ENCODE peak calls at places on chromosome 13, in seven cellular contexts. S is effector CD4-positive, alpha-beta T cell; M is fibroblast of pulmonary artery; X is AG08396; L is activated CD4-positive, alpha-beta T cell treated with anti-CD3 and anti-CD28 coated beads, Interleukin-2, amount 10 ng/mL, durations not matched to agents 7 days and 5 days; J is midbrain; Q is stimulated activated CD8-positive, alpha-beta memory T cell treated with anti-CD3 and anti-CD28 coated beads, Interleukin-7, amount 100 ng/mL, for 1 hour. N is an unnamed sample.

GRCh38 chr13:76307157-76307556 is 579.0 kb downstream of the KCTD12 start:
- DNase-seq in S (no peak), M (peak), X (peak), L (no peak), J (no peak), Q (no peak), N (no peak)

GRCh38 chr13:51068501-51068900 is 42.6 kb downstream of the C13orf42 start:
- DNase-seq in S (no peak), M (no peak), X (no peak), L (no peak), J (no peak), Q (no peak), N (no peak)

GRCh38 chr13:46010148-46010547 is 42.4 kb downstream of the ZC3H13 start:
- DNase-seq in S (no peak), M (peak), X (no peak), L (no peak), J (no peak), Q (no peak), N (peak)

GRCh38 chr13:41811588-41812021 is 149.3 kb downstream of the VWA8 start:
- DNase-seq in S (no peak), M (no peak), X (no peak), L (no peak), J (no peak), Q (no peak), N (no peak)

GRCh38 chr13:32212420-32212819 is 102.7 kb downstream of the ZAR1L start:
- DNase-seq in S (no peak), M (peak), X (peak), L (no peak), J (no peak), Q (no peak), N (no peak)

GRCh38 chr13:98416408-98416807 is 160.5 kb downstream of the STK24 start:
- DNase-seq in S (no peak), M (no peak), X (no peak), L (no peak), J (no peak), Q (no peak), N (no peak)

GRCh38 chr13:59441596-59442280 is 722.0 kb downstream of the DIAPH3 start:
- DNase-seq in S (no peak), M (no peak), X (no peak), L (no peak), J (no peak), Q (no peak), N (no peak)

GRCh38 chr13:42363941-42364612 is 92.1 kb downstream of the AKAP11 start:
- DNase-seq in S (no peak), M (peak), X (no peak), L (no peak), J (no peak), Q (no peak), N (peak)

GRCh38 chr13:25042141-25042540 is 53.8 kb upstream of the PABPC3 start:
- DNase-seq in S (no peak), M (no peak), X (no peak), L (no peak), J (no peak), Q (no peak), N (no peak)

GRCh38 chr13:64239372-64239771 is 2823.7 kb upstream of the PCDH20 start:
- DNase-seq in S (no peak), M (peak), X (peak), L (no peak), J (no peak), Q (no peak), N (no peak)

GRCh38 chr13:110618780-110619179 is 3.4 kb downstream of the NAXD start:
- DNase-seq in S (no peak), M (no peak), X (no peak), L (no peak), J (no peak), Q (no peak), N (peak)

GRCh38 chr13:62320129-62320724 is 904.6 kb upstream of the PCDH20 start:
- DNase-seq in S (no peak), M (peak), X (no peak), L (no peak), J (peak), Q (no peak), N (peak)

GRCh38 chr13:33367186-33367895 is 81.8 kb upstream of the STARD13 start:
- DNase-seq in S (no peak), M (no peak), X (no peak), L (no peak), J (no peak), Q (no peak), N (no peak)

GRCh38 chr13:76687467-76687866 is 198.7 kb downstream of the KCTD12 start:
- DNase-seq in S (no peak), M (no peak), X (no peak), L (no peak), J (no peak), Q (no peak), N (no peak)

GRCh38 chr13:37406031-37406430 is 192.5 kb downstream of the POSTN start:
- DNase-seq in S (no peak), M (no peak), X (no peak), L (no peak), J (no peak), Q (no peak), N (no peak)

GRCh38 chr13:113918580-113918979 is 54.7 kb upstream of the GAS6 start:
- DNase-seq in S (no peak), M (no peak), X (no peak), L (no peak), J (no peak), Q (no peak), N (no peak)

GRCh38 chr13:23654111-23655110 is 84.2 kb downstream of the TNFRSF19 start:
- DNase-seq in S (no peak), M (peak), X (peak), L (no peak), J (no peak), Q (no peak), N (no peak)

GRCh38 chr13:20676213-20676612 is 27.3 kb upstream of the IL17D start:
- DNase-seq in S (no peak), M (no peak), X (no peak), L (no peak), J (no peak), Q (no peak), N (no peak)

GRCh38 chr13:47126432-47126831 is 229.6 kb upstream of the HTR2A start:
- DNase-seq in S (no peak), M (peak), X (no peak), L (no peak), J (no peak), Q (no peak), N (no peak)

GRCh38 chr13:83515267-83515666 is 367.0 kb downstream of the SLITRK1 start:
- DNase-seq in S (no peak), M (peak), X (peak), L (no peak), J (no peak), Q (no peak), N (no peak)

GRCh38 chr13:41193919-41194824 is at the start of gene KBTBD7:
- DNase-seq in S (peak), M (peak), X (peak), L (peak), J (peak), Q (peak), N (peak)

GRCh38 chr13:50116430-50116973 is 101.3 kb downstream of the KCNRG start:
- DNase-seq in S (no peak), M (peak), X (no peak), L (no peak), J (no peak), Q (no peak), N (no peak)

GRCh38 chr13:21516806-21517205 is 57.7 kb upstream of the ZDHHC20 start:
- DNase-seq in S (no peak), M (no peak), X (no peak), L (no peak), J (no peak), Q (no peak), N (no peak)

GRCh38 chr13:23980160-23980551 is 82.9 kb upstream of the C1QTNF9B start:
- DNase-seq in S (peak), M (peak), X (peak), L (peak), J (peak), Q (peak), N (peak)

GRCh38 chr13:37602743-37603381 is 4.3 kb upstream of the POSTN start:
- DNase-seq in S (no peak), M (peak), X (peak), L (no peak), J (no peak), Q (no peak), N (no peak)

GRCh38 chr13:109665781-109666249 is 120.6 kb downstream of the IRS2 start:
- DNase-seq in S (no peak), M (no peak), X (no peak), L (no peak), J (no peak), Q (no peak), N (no peak)

GRCh38 chr13:69545500-69546025 is 562.1 kb upstream of the ATXN8OS start:
- DNase-seq in S (no peak), M (no peak), X (no peak), L (no peak), J (no peak), Q (no peak), N (no peak)

GRCh38 chr13:39385621-39386231 is 217.3 kb downstream of the LHFPL6 start:
- DNase-seq in S (no peak), M (peak), X (no peak), L (no peak), J (peak), Q (no peak), N (peak)

GRCh38 chr13:106515635-106516254 is 19.7 kb downstream of the EFNB2 start:
- DNase-seq in S (no peak), M (no peak), X (no peak), L (no peak), J (no peak), Q (no peak), N (no peak)

GRCh38 chr13:100495455-100495854 is 93.1 kb downstream of the GGACT start:
- DNase-seq in S (no peak), M (no peak), X (no peak), L (no peak), J (no peak), Q (no peak), N (no peak)

GRCh38 chr13:26628706-26629105 is 71.2 kb downstream of the WASF3 start:
- DNase-seq in S (no peak), M (peak), X (peak), L (no peak), J (no peak), Q (no peak), N (peak)

GRCh38 chr13:54185785-54186184 is 1157.2 kb downstream of the OLFM4 start:
- DNase-seq in S (no peak), M (no peak), X (no peak), L (no peak), J (no peak), Q (no peak), N (peak)

GRCh38 chr13:84543976-84544375 is 661.7 kb upstream of the SLITRK1 start:
- DNase-seq in S (no peak), M (no peak), X (no peak), L (no peak), J (no peak), Q (no peak), N (no peak)

GRCh38 chr13:113856716-113857065 is 7.2 kb downstream of the GAS6 start:
- DNase-seq in S (no peak), M (peak), X (peak), L (no peak), J (no peak), Q (no peak), N (peak)

GRCh38 chr13:66344770-66345367 is 885.3 kb downstream of the PCDH9 start:
- DNase-seq in S (no peak), M (no peak), X (no peak), L (no peak), J (no peak), Q (no peak), N (no peak)

GRCh38 chr13:27446986-27447583 is 3.3 kb downstream of the MTIF3 start:
- DNase-seq in S (no peak), M (no peak), X (no peak), L (peak), J (no peak), Q (no peak), N (no peak)

GRCh38 chr13:78599911-78600310 is 3.4 kb downstream of the POU4F1 start:
- DNase-seq in S (no peak), M (no peak), X (no peak), L (no peak), J (no peak), Q (no peak), N (no peak)

GRCh38 chr13:106077017-106077416 is 458.4 kb downstream of the EFNB2 start:
- DNase-seq in S (no peak), M (no peak), X (no peak), L (no peak), J (no peak), Q (no peak), N (no peak)

GRCh38 chr13:111661052-111661451 is 340.6 kb downstream of the TEX29 start:
- DNase-seq in S (no peak), M (no peak), X (no peak), L (no peak), J (no peak), Q (no peak), N (no peak)